ENCODE peak calls at places on chromosomes 6 and 20, in seven cellular contexts. M, Z, W, E, L, S and H are unnamed samples.

GRCh38 chr6:1604991-1605821 is 4.5 kb upstream of the FOXC1 start:
- ATAC-seq in M (peak; percentile 27), Z (peak; percentile 7), W (peak; percentile 11), E (no peak), L (peak; percentile 3), S (no peak), H (peak; percentile 4)

GRCh38 chr6:148855744-148856143 is 108.9 kb downstream of the UST start:
- ATAC-seq in M (no peak), Z (no peak), W (no peak), E (no peak), L (no peak), S (no peak), H (no peak)

GRCh38 chr6:19478992-19479391 is 358.2 kb upstream of the ID4 start:
- ATAC-seq in M (no peak), Z (no peak), W (peak; percentile 26), E (no peak), L (no peak), S (no peak), H (no peak)

GRCh38 chr6:119126826-119127225 is 48.4 kb upstream of the FAM184A start:
- ATAC-seq in M (no peak), Z (no peak), W (no peak), E (no peak), L (no peak), S (no peak), H (no peak)

GRCh38 chr6:373031-373430 is 18.5 kb upstream of the IRF4 start:
- ATAC-seq in M (peak; percentile 22), Z (no peak), W (no peak), E (no peak), L (no peak), S (no peak), H (peak; percentile 2)

GRCh38 chr6:41428402-41428994 is 93.1 kb downstream of the NCR2 start:
- ATAC-seq in M (peak; percentile 43), Z (no peak), W (no peak), E (peak; percentile 27), L (no peak), S (no peak), H (no peak)

GRCh38 chr6:149335924-149336323 is 18.4 kb downstream of the TAB2 start:
- ATAC-seq in M (peak; percentile 88), Z (no peak), W (peak; percentile 40), E (no peak), L (peak; percentile 96), S (peak; percentile 91), H (peak; percentile 75)

GRCh38 chr20:1474325-1474724 is 7.7 kb upstream of the NSFL1C start:
- ATAC-seq in M (no peak), Z (no peak), W (no peak), E (no peak), L (no peak), S (no peak), H (no peak)

GRCh38 chr6:35360349-35361138 is 18.2 kb downstream of the PPARD start:
- ATAC-seq in M (peak; percentile 34), Z (no peak), W (peak; percentile 77), E (peak; percentile 58), L (peak; percentile 56), S (no peak), H (no peak)

GRCh38 chr20:2125474-2126112 is 24.0 kb downstream of the STK35 start:
- ATAC-seq in M (no peak), Z (no peak), W (no peak), E (peak; percentile 31), L (no peak), S (no peak), H (no peak)

GRCh38 chr6:135566311-135567068 is 69.0 kb upstream of the AHI1 start:
- ATAC-seq in M (no peak), Z (no peak), W (no peak), E (no peak), L (no peak), S (no peak), H (no peak)

GRCh38 chr6:29696147-29697129 is 15.5 kb upstream of the ZFP57 start:
- ATAC-seq in M (no peak), Z (no peak), W (no peak), E (peak; percentile 59), L (no peak), S (no peak), H (no peak)

GRCh38 chr20:18679020-18679419 is 91.2 kb downstream of the DTD1 start:
- ATAC-seq in M (peak; percentile 69), Z (peak; percentile 79), W (no peak), E (no peak), L (no peak), S (no peak), H (peak; percentile 41)

GRCh38 chr20:6040958-6041807 is 12.7 kb downstream of the LRRN4 start:
- ATAC-seq in M (no peak), Z (no peak), W (no peak), E (no peak), L (peak; percentile 41), S (no peak), H (peak; percentile 62)

GRCh38 chr6:15036690-15037245 is 209.1 kb upstream of the JARID2 start:
- ATAC-seq in M (peak; percentile 44), Z (no peak), W (peak; percentile 82), E (peak; percentile 98), L (peak; percentile 65), S (no peak), H (no peak)

GRCh38 chr20:3863317-3863716 is 16.7 kb downstream of the MAVS start:
- ATAC-seq in M (no peak), Z (no peak), W (no peak), E (no peak), L (no peak), S (no peak), H (peak; percentile 91)

GRCh38 chr20:37590938-37591490 is 63.3 kb upstream of the BLCAP start:
- ATAC-seq in M (no peak), Z (no peak), W (no peak), E (no peak), L (no peak), S (no peak), H (no peak)

GRCh38 chr20:36717657-36718056 is 28.2 kb downstream of the NDRG3 start:
- ATAC-seq in M (no peak), Z (no peak), W (peak; percentile 55), E (no peak), L (no peak), S (no peak), H (no peak)

GRCh38 chr6:47464052-47464451 is 13.5 kb upstream of the CD2AP start:
- ATAC-seq in M (no peak), Z (no peak), W (peak; percentile 64), E (no peak), L (peak; percentile 57), S (no peak), H (no peak)

GRCh38 chr20:58040447-58041290 is 187.8 kb downstream of the ANKRD60 start:
- ATAC-seq in M (no peak), Z (no peak), W (no peak), E (no peak), L (no peak), S (no peak), H (no peak)

GRCh38 chr6:112338310-112338709 is 8.8 kb upstream of the RFPL4B start:
- ATAC-seq in M (no peak), Z (no peak), W (no peak), E (no peak), L (no peak), S (no peak), H (no peak)

GRCh38 chr6:32501016-32501415 is 29.1 kb downstream of the HLA-DRB5 start:
- ATAC-seq in M (no peak), Z (no peak), W (no peak), E (no peak), L (no peak), S (no peak), H (no peak)